ENCODE peak calls at places on chromosomes 13 and 19, in six cellular contexts. S is ascending aorta; R is lung; Z is CD4-positive, alpha-beta memory T cell; V is fibroblast of lung; A is testis. F is an unnamed sample. For H3K4me1 and H3K27me3, the result is how much of the 10 kb centered on the place peaks cover.

GRCh38 chr19:10019246-10019645 is 6.0 kb downstream of the RDH8 start:
- DNase-seq in S (no peak), R (no peak), Z (no peak), V (no peak), A (no peak), F (no peak)

GRCh38 chr13:59665736-59666135 is 498.0 kb downstream of the DIAPH3 start:
- DNase-seq in S (no peak), R (no peak), Z (no peak), V (no peak), A (no peak), F (no peak)

GRCh38 chr13:46751811-46752635 is 44.9 kb downstream of the ESD start:
- DNase-seq in S (no peak), R (no peak), Z (peak), V (peak), A (no peak), F (no peak)

GRCh38 chr13:52022355-52022754 is 2.1 kb upstream of the UTP14C start:
- DNase-seq in S (no peak), R (no peak), Z (no peak), V (no peak), A (no peak), F (no peak)

GRCh38 chr13:94707400-94708021 is 4.8 kb downstream of the SOX21 start:
- DNase-seq in S (no peak), R (no peak), Z (no peak), V (no peak), A (no peak), F (no peak)

GRCh38 chr13:113123226-113124150 is 889 bp downstream of the F10 start:
- DNase-seq in S (peak), R (no peak), Z (no peak), V (no peak), A (peak), F (no peak)

GRCh38 chr19:3315676-3315973 is 50.8 kb upstream of the NFIC start:
- DNase-seq in S (no peak), R (no peak), Z (no peak), V (no peak), A (no peak), F (no peak)

GRCh38 chr13:44825951-44826350 is 163.3 kb downstream of the NUFIP1 start:
- DNase-seq in S (no peak), R (no peak), Z (no peak), V (no peak), A (no peak), F (no peak)

GRCh38 chr13:79682164-79682563 is 201.2 kb downstream of the NDFIP2 start:
- DNase-seq in S (no peak), R (no peak), Z (no peak), V (no peak), A (no peak), F (no peak)

GRCh38 chr13:21061077-21061945 is at the start of gene LATS2:
- DNase-seq in S (peak), R (peak), Z (peak), V (peak), A (peak), F (peak)

GRCh38 chr13:93477238-93477637 is 250.6 kb downstream of the GPC6 start:
- DNase-seq in S (no peak), R (no peak), Z (no peak), V (peak), A (no peak), F (no peak)

GRCh38 chr19:17830567-17831418 is 9.5 kb upstream of the INSL3 start:
- DNase-seq in S (no peak), R (peak), Z (peak), V (peak), A (peak), F (peak)

GRCh38 chr19:44603201-44603945 is 10.0 kb upstream of the IGSF23 start:
- DNase-seq in S (peak), R (peak), Z (no peak), V (peak), A (no peak), F (no peak)

GRCh38 chr13:107832521-107833095 is 382.7 kb downstream of the LIG4 start:
- DNase-seq in S (no peak), R (no peak), Z (no peak), V (no peak), A (no peak), F (no peak)

GRCh38 chr19:8069116-8069973 is 16.8 kb downstream of the CCL25 start:
- DNase-seq in S (no peak), R (no peak), Z (no peak), V (no peak), A (peak), F (no peak)

GRCh38 chr19:16328824-16329482 is 4.3 kb downstream of the KLF2 start:
- DNase-seq in S (no peak), R (no peak), Z (peak), V (no peak), A (peak), F (no peak)

DNA sequence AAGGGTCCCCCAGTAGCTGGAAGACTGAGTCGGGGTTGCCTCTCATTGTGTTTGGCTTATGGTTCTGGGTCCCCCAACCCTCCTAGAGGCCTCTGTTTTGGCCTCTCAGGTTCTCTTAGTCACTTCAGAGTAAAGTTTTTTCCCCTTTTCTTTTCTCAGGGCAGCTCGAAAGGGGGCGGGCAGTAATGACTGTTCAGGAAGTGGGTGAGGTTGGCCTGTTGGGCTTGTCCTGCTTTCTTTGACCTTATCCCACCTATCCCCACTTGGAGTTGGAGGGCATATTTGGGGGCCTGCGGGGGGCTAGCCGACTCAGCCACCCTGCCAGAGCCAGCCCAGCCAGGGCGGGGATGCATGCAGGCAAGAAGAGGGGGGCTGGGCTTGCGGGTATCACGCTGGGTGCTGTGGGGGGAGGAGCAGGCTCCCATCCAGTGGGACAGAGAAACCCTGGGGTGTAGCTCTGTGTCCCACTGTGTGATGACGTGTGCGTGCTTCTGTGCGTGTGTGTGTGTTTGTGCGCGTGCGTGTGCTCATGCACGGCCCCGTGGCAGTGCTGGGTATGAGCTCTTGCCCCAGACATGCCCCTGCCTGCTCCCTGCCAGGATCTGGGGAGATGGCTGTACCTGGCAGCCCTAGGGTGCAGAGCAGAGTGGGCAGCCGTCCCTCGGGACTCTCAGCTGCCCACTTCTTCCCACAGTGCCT is 1.4 kb downstream of the CIC start:
- DNase-seq in S (peak), R (no peak), Z (peak), V (peak), A (peak), F (peak)
- H3K27ac ChIP-seq in S (peak), R (peak), Z (peak), V (peak), A (peak), F (peak)

GRCh38 chr19:988081-988480 is 3.9 kb downstream of the WDR18 start:
- DNase-seq in S (no peak), R (no peak), Z (no peak), V (peak), A (no peak), F (no peak)

GRCh38 chr19:986083-986482 is 1.9 kb downstream of the WDR18 start:
- DNase-seq in S (no peak), R (no peak), Z (no peak), V (no peak), A (no peak), F (no peak)

GRCh38 chr19:980133-980998 is 3.8 kb upstream of the WDR18 start:
- DNase-seq in S (no peak), R (no peak), Z (no peak), V (no peak), A (no peak), F (no peak)

GRCh38 chr19:982567-983170 is 1.5 kb upstream of the WDR18 start:
- DNase-seq in S (peak), R (peak), Z (peak), V (peak), A (peak), F (peak)

DNA sequence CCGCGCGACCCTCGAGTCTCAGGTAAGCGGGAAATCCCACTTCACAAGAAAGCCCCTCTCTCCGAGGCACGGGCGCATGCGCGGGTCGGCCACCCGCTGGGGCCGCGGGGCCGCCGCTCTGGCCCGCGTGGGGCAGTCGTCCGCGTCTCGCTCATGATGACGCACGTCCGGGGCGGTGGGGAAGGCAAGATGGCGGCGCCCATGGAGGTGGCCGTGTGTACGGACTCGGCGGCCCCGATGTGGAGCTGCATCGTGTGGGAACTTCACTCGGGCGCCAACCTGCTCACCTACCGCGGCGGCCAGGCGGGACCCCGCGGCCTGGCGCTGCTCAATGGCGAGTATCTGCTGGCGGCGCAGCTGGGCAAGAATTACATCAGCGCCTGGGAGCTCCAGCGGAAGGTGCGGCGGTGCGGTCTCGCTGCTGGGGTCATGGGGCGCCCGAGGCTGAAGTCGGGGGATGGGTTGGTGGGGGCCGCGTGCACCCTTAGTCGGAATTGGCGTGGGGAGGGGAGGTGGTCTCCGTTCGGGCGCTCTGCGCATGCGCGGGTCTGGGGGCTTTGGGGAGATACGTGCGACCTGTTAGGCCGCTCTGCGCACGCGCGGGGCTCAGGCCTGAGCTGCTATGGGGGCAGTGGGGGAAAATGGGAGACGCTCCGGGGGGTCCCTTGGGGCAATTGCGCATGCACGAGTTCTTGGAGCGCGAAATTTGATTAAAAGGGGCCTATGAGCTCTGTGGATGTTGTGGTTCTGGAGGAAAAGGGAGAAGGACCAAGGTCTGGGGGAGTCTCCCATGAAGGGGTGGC is at the start of gene WDR18:
- DNase-seq in S (peak), R (peak), Z (peak), V (peak), A (peak), F (peak)
- H3K4me1 ChIP-seq in S (under half), R (under half), Z (under half), V (under half), A (under half), F (under half)

DNA sequence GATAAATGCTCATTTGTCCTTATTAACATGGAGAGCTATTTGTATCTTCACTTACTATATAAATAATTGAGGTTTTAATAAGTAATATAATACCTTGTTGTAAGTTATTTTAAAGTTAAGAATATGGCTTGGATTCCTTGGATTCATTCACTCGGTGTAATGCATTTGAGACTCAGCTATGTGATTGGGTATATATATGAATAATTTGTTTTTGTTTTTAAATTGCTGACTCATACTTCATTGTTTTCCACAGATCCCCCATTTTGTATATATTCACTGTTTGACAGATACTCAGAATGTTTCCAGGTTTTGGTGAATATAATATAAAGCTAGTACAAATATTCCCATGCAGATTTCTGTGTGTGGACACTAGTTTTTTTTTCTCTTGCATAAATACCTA is 6.8 kb upstream of the CEACAM18 start:
- DNase-seq in S (no peak), R (no peak), Z (no peak), V (no peak), A (no peak), F (no peak)
- H3K27me3 ChIP-seq in S (under half), R (under half), Z (under half), V (under half), A (under half), F (under half)

DNA sequence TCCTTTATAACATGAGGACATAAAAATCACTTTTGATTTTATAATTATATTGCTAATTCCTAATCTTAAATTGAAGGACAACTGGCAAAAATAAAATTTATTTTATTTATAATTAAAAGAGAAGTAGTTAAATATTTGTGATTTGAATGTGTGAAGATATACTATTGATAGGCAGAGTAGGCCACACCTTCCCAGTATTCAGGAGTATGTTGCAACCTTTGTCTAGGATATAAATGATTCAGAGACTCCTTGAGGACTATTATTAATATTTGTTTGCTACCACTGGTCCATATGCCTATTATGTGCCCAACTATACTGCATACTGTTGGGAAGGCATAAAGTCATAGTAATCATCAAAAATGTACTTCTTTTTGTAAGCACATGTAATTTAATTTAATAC is 94.2 kb downstream of the CDADC1 start:
- DNase-seq in S (no peak), R (no peak), Z (no peak), V (no peak), A (no peak), F (no peak)
- H3K27ac ChIP-seq in S (no peak), R (no peak), Z (no peak), V (no peak), A (no peak), F (no peak)

GRCh38 chr13:50128406-50129048 is 113.3 kb downstream of the KCNRG start:
- DNase-seq in S (no peak), R (no peak), Z (no peak), V (no peak), A (no peak), F (peak)
- H3K4me1 ChIP-seq in S (under half), R (under half), Z (half or more), V (under half), A (under half), F (under half)

DNA sequence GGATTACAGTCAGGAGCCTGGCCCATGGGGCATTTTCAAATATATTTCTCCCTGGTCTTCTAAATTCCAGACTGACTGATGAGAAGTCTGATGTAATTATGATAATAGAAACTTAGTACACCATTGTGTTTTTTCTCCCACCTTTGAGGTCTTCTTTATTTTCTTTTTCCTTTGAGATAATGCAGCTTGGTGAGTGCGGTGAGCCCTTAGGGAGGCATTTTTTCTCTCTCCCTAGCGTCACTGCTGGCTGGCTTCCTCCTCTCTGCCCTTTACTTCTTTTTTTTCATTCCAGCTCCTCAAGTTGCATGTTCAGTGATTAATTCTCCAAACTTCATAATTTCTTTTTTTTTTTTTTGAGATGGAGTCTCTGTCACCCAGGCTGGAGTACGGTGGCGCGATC is 12.8 kb upstream of the CDC42EP5 start:
- DNase-seq in S (no peak), R (no peak), Z (no peak), V (no peak), A (no peak), F (no peak)
- H3K27me3 ChIP-seq in S (under half), R (under half), Z (under half), V (under half), A (under half), F (under half)

GRCh38 chr13:98941118-98941517 is 36.7 kb downstream of the DOCK9 start:
- DNase-seq in S (no peak), R (no peak), Z (no peak), V (no peak), A (no peak), F (no peak)

GRCh38 chr13:98944336-98944735 is 33.5 kb downstream of the DOCK9 start:
- DNase-seq in S (no peak), R (no peak), Z (no peak), V (no peak), A (no peak), F (no peak)

GRCh38 chr13:98942485-98942884 is 35.4 kb downstream of the DOCK9 start:
- DNase-seq in S (no peak), R (no peak), Z (no peak), V (no peak), A (no peak), F (no peak)

GRCh38 chr13:98941536-98941935 is 36.3 kb downstream of the DOCK9 start:
- DNase-seq in S (no peak), R (no peak), Z (no peak), V (no peak), A (no peak), F (no peak)

DNA sequence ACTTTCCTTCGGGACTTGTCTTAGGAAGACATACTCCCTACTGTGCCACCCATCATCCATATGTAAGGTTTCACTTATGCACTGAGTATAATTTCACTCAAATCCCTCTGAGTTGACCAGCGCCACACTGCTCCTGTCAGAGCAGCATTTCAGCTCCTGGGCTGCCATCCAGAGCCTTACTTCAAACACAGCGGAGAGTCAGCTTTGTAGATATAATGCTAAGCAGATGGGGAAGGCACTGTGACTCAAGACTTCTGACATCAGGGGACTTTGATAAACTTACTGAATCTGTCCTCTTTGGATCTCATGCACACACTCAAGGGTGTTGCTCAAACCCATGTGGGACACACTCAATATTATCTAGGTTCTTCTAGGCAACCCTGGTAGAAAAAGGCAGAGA is 34.9 kb downstream of the DOCK9 start:
- DNase-seq in S (no peak), R (no peak), Z (no peak), V (no peak), A (no peak), F (no peak)
- H3K27ac ChIP-seq in S (no peak), R (no peak), Z (no peak), V (no peak), A (no peak), F (no peak)

GRCh38 chr13:103406967-103407366 is 340.8 kb upstream of the SLC10A2 start:
- DNase-seq in S (no peak), R (no peak), Z (no peak), V (no peak), A (no peak), F (no peak)
- H3K4me1 ChIP-seq in S (under half), R (under half), Z (under half), V (under half), A (under half), F (under half)

GRCh38 chr13:91154553-91154952 is 192.9 kb upstream of the MIR17HG start:
- DNase-seq in S (no peak), R (no peak), Z (no peak), V (peak), A (no peak), F (no peak)
- H3K27me3 ChIP-seq in S (under half), R (under half), Z (under half), V (under half), A (under half), F (under half)

GRCh38 chr13:114153485-114154080 is 21.2 kb upstream of the RASA3 start:
- DNase-seq in S (no peak), R (no peak), Z (no peak), V (no peak), A (no peak), F (no peak)

GRCh38 chr13:114151031-114151430 is 18.6 kb upstream of the RASA3 start:
- DNase-seq in S (no peak), R (no peak), Z (peak), V (no peak), A (no peak), F (no peak)

GRCh38 chr13:114151565-114152284 is 19.3 kb upstream of the RASA3 start:
- DNase-seq in S (no peak), R (no peak), Z (peak), V (peak), A (no peak), F (no peak)

GRCh38 chr13:114152831-114153371 is 20.5 kb upstream of the RASA3 start:
- DNase-seq in S (peak), R (no peak), Z (no peak), V (peak), A (no peak), F (no peak)

DNA sequence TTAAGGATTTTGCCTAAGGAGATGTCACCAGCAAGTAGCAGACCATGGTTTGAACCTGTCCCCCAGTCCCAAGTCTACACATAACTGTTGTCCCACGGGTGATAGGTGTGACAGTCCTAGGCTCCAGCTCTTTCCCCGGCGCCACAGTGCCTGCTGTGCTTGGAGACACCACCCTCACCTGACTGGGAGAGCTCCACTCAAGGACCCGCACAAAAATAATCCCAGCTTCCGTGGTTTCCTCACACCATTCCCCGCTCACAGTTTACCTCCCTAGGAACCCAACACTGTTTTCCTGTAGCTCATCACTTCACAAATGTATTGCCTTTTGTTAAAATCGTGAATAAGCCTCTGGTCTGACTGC is 19.8 kb upstream of the RASA3 start:
- DNase-seq in S (no peak), R (no peak), Z (no peak), V (no peak), A (no peak), F (no peak)
- H3K27ac ChIP-seq in S (no peak), R (no peak), Z (peak), V (no peak), A (no peak), F (no peak)

F was measured in right cardiac atrium.